ENCODE peak calls at places on chromosome 5, in four cellular contexts. J, A, O and F are unnamed samples. For H3K4me1, the result is how much of the 10 kb centered on the place peaks cover.

GRCh38 chr5:77874691-77875090 is 98.6 kb upstream of the TBCA start:
- DNase-seq in J (no peak), A (no peak), O (no peak), F (no peak)

GRCh38 chr5:71891856-71892255 is 172.8 kb downstream of the CARTPT start:
- DNase-seq in J (peak), A (no peak), O (peak), F (peak)

GRCh38 chr5:124652514-124652819 is 94.0 kb downstream of the ZNF608 start:
- DNase-seq in J (no peak), A (no peak), O (no peak), F (no peak)

GRCh38 chr5:74851684-74852353 is 14.4 kb downstream of the FAM169A start:
- DNase-seq in J (no peak), A (no peak), O (no peak), F (peak)

GRCh38 chr5:173395257-173395932 is 67.2 kb upstream of the STC2 start:
- DNase-seq in J (no peak), A (no peak), O (no peak), F (peak)

GRCh38 chr5:115785395-115786009 is 31.0 kb downstream of the CDO1 start:
- DNase-seq in J (no peak), A (no peak), O (no peak), F (no peak)

GRCh38 chr5:118647587-118647986 is 340.8 kb downstream of the DTWD2 start:
- DNase-seq in J (no peak), A (no peak), O (no peak), F (no peak)

GRCh38 chr5:6849569-6849968 is 136.3 kb downstream of the TENT4A start:
- DNase-seq in J (no peak), A (no peak), O (no peak), F (no peak)

GRCh38 chr5:102649731-102650130 is 105.4 kb upstream of the PAM start:
- DNase-seq in J (no peak), A (no peak), O (no peak), F (peak)

GRCh38 chr5:53480474-53481353 is at the start of gene FST:
- DNase-seq in J (peak), A (no peak), O (no peak), F (peak)

GRCh38 chr5:65020492-65020891 is 251.8 kb downstream of the CWC27 start:
- DNase-seq in J (no peak), A (no peak), O (no peak), F (peak)

GRCh38 chr5:14591548-14591947 is 10.0 kb downstream of the OTULINL start:
- DNase-seq in J (no peak), A (no peak), O (no peak), F (peak)
- H3K4me1 ChIP-seq in J (under half), A (half or more), O (under half), F (under half)

GRCh38 chr5:141490771-141491170 is 1.9 kb downstream of the PCDHGC5 start:
- DNase-seq in J (no peak), A (no peak), O (no peak), F (no peak)

GRCh38 chr5:141489841-141490240 is 960 bp downstream of the PCDHGC5 start:
- DNase-seq in J (no peak), A (no peak), O (no peak), F (no peak)

GRCh38 chr5:141492168-141492885 is 3.4 kb downstream of the PCDHGC5 start:
- DNase-seq in J (no peak), A (no peak), O (no peak), F (no peak)

GRCh38 chr5:141490271-141490670 is 1.4 kb downstream of the PCDHGC5 start:
- DNase-seq in J (no peak), A (no peak), O (no peak), F (no peak)

GRCh38 chr5:141491323-141492167 is 2.7 kb downstream of the PCDHGC5 start:
- DNase-seq in J (no peak), A (no peak), O (no peak), F (no peak)
- H3K4me1 ChIP-seq in J (half or more), A (under half), O (under half), F (under half)

DNA sequence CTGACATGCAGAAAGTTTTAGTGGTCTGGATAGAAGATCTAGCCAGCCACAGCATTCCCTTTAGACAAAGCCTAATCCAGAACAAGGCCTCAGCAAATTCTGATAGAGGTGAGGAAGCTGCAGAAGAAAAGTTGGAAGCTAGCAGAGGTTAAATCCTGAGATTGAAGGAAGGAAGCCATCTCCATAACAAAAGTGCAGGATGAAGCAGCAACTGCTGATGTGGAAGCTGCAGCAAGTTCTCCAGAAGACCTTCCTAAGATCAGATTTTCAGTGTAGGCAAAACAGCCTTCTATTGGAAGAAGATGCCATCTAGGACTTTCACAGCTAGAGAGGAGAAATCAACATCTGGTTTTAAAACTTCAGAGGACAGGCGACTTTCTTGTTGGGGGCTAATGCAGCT is 77.5 kb downstream of the TRIO start:
- DNase-seq in J (no peak), A (no peak), O (no peak), F (no peak)
- H3K4me1 ChIP-seq in J (half or more), A (under half), O (under half), F (under half)

DNA sequence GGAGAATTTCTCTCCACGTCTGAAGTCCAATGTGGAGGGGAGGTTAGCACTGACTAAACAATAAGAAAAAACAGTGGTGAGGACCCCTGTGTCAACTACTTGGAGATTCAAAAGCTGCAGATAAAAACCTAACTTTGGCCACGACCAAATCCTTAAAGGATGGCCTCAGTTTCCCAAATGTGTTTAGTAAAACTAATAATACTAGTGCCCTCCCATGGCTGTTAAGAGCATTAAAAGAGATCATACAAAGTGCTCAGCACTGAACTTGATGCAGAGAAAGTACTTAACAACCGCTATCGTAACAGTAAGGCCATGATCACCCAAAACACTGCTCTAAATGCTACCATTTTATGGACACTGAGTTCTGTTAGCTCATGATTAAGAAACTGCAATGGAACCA is 288.4 kb downstream of the EBF1 start:
- DNase-seq in J (no peak), A (no peak), O (no peak), F (no peak)
- H3K4me1 ChIP-seq in J (under half), A (under half), O (under half), F (under half)

DNA sequence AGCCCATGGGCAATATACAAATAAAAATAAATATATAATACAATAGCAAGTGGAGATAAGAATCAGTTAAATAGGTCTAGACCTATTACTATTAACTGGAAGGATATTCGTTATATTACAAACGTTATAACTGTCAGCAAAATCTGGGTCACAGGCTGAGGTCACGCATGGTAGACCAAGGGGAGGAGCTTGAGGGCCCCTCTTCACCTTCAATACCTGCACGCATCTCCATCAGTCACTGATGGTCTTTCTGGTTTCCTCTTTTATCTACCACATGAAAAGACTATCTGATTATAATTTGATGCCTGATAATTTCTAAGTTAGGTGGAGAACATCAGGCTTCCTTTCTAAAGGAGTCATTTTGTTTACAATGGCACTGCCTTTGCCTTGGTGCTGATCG is 43.2 kb downstream of the MAT2B start:
- DNase-seq in J (no peak), A (no peak), O (no peak), F (no peak)
- H3K4me1 ChIP-seq in J (under half), A (under half), O (under half), F (under half)

DNA sequence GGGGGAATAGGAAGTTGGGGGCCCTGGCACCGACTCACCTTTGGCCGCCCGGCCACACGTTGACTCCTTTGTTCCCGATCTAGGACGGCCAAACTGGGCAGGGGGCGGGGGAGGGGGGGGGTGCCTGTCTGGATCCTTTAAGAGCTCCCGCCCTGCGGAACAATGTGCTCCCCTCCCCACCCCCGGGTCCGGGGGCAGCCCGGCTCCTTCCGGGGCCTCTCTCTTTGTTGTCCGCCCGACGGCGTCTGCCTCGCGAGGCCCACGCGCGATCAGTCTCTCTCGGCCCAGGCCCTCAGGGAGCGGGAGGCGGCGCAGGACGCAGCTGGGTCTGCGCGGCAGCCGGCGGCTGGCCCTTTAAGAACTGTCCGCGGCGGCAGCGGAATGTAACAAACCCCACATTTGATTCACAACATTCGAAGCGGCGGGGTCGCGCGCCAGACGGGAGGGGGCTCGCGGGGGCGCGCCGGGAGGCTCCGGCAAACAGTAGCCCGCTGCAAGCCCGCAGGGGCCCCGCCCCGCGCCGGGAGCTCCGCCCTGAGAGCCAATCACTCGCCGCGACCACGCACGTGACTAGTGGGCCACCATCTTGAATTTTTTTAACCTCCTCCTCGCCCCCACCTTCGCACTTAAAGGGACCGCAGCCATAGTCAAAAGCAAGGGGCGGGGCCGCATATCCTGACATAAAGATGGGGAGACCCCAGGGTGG is at the start of gene RNF44:
- DNase-seq in J (peak), A (peak), O (peak), F (peak)
- H3K4me1 ChIP-seq in J (half or more), A (half or more), O (under half), F (under half)

GRCh38 chr5:95822038-95822407 is 503 bp downstream of the GLRX start:
- DNase-seq in J (peak), A (peak), O (no peak), F (peak)

GRCh38 chr5:95823241-95823737 is 763 bp upstream of the GLRX start:
- DNase-seq in J (no peak), A (no peak), O (no peak), F (no peak)

GRCh38 chr5:95823738-95824609 is 1.4 kb upstream of the GLRX start:
- DNase-seq in J (peak), A (peak), O (no peak), F (peak)

GRCh38 chr5:95821110-95822021 is 1.2 kb downstream of the GLRX start:
- DNase-seq in J (no peak), A (no peak), O (no peak), F (no peak)

GRCh38 chr5:95822408-95823240 is at the start of gene GLRX:
- DNase-seq in J (peak), A (peak), O (peak), F (peak)
- H3K4me1 ChIP-seq in J (half or more), A (half or more), O (under half), F (under half)

GRCh38 chr5:160119905-160120266 is 636 bp upstream of the PWWP2A start:
- DNase-seq in J (no peak), A (no peak), O (no peak), F (no peak)

GRCh38 chr5:160119142-160119904 is at the start of gene PWWP2A:
- DNase-seq in J (peak), A (peak), O (peak), F (peak)

GRCh38 chr5:160118349-160119141 is 705 bp downstream of the PWWP2A start:
- DNase-seq in J (peak), A (peak), O (peak), F (no peak)

GRCh38 chr5:160116991-160117390 is 2.3 kb downstream of the PWWP2A start:
- DNase-seq in J (no peak), A (no peak), O (no peak), F (no peak)
- H3K4me1 ChIP-seq in J (under half), A (under half), O (under half), F (under half)